ENCODE peak calls at places on chromosomes 6 and 20, in seven cellular contexts. T, B, I, F, Z, L and Q are unnamed samples.

GRCh38 chr20:38180781-38181180 is 15.7 kb upstream of the TGM2 start:
- DNase-seq in T (no peak), B (no peak), I (no peak), F (no peak), Z (no peak), L (peak), Q (peak)

GRCh38 chr6:87484491-87484890 is 11.7 kb downstream of the SLC35A1 start:
- DNase-seq in T (no peak), B (no peak), I (no peak), F (no peak), Z (no peak), L (peak), Q (no peak)

GRCh38 chr6:36577298-36577697 is 16.9 kb upstream of the SRSF3 start:
- DNase-seq in T (no peak), B (no peak), I (peak), F (no peak), Z (no peak), L (peak), Q (peak)

GRCh38 chr6:161273356-161273751 is 507 bp downstream of the AGPAT4 start:
- DNase-seq in T (peak), B (no peak), I (peak), F (no peak), Z (peak), L (peak), Q (peak)

GRCh38 chr20:61932711-61933480 is 132.8 kb downstream of the TAF4 start:
- DNase-seq in T (no peak), B (peak), I (no peak), F (no peak), Z (no peak), L (no peak), Q (no peak)

GRCh38 chr20:25274481-25274880 is 26.6 kb downstream of the PYGB start:
- DNase-seq in T (no peak), B (peak), I (no peak), F (no peak), Z (no peak), L (no peak), Q (no peak)

GRCh38 chr6:13847651-13848050 is 33.3 kb upstream of the MCUR1 start:
- DNase-seq in T (no peak), B (no peak), I (no peak), F (peak), Z (no peak), L (no peak), Q (no peak)

GRCh38 chr20:50723672-50724071 is 7.7 kb upstream of the PARD6B start:
- DNase-seq in T (no peak), B (no peak), I (no peak), F (no peak), Z (no peak), L (no peak), Q (no peak)

GRCh38 chr6:92352130-92352529 is 1067.2 kb downstream of the EPHA7 start:
- DNase-seq in T (no peak), B (no peak), I (no peak), F (no peak), Z (no peak), L (no peak), Q (no peak)

GRCh38 chr20:31710423-31711250 is 12.0 kb downstream of the BCL2L1 start:
- DNase-seq in T (no peak), B (no peak), I (no peak), F (no peak), Z (no peak), L (no peak), Q (no peak)

GRCh38 chr6:2028457-2029038 is 216.9 kb downstream of the GMDS start:
- DNase-seq in T (no peak), B (no peak), I (no peak), F (no peak), Z (no peak), L (no peak), Q (no peak)

GRCh38 chr6:22613695-22614094 is 44.3 kb downstream of the HDGFL1 start:
- DNase-seq in T (no peak), B (no peak), I (peak), F (no peak), Z (no peak), L (no peak), Q (peak)

GRCh38 chr6:111796310-111796918 is 76.8 kb downstream of the FYN start:
- DNase-seq in T (no peak), B (no peak), I (no peak), F (no peak), Z (no peak), L (no peak), Q (no peak)

GRCh38 chr20:4332466-4332865 is 317.1 kb upstream of the RNF24 start:
- DNase-seq in T (no peak), B (no peak), I (no peak), F (no peak), Z (no peak), L (no peak), Q (no peak)

GRCh38 chr6:26249959-26250805 is 114.8 kb upstream of the BTN3A2 start:
- DNase-seq in T (peak), B (peak), I (peak), F (peak), Z (peak), L (peak), Q (peak)

GRCh38 chr6:24658573-24659511 is 7.9 kb downstream of the TDP2 start:
- DNase-seq in T (peak), B (no peak), I (peak), F (peak), Z (no peak), L (peak), Q (peak)

GRCh38 chr20:49706548-49707517 is 6.8 kb downstream of the B4GALT5 start:
- DNase-seq in T (peak), B (no peak), I (no peak), F (no peak), Z (no peak), L (no peak), Q (no peak)
- H2AK5ac ChIP-seq in T (no peak), B (no peak), I (no peak), F (no peak), Z (no peak), L (no peak), Q (no peak)

DNA sequence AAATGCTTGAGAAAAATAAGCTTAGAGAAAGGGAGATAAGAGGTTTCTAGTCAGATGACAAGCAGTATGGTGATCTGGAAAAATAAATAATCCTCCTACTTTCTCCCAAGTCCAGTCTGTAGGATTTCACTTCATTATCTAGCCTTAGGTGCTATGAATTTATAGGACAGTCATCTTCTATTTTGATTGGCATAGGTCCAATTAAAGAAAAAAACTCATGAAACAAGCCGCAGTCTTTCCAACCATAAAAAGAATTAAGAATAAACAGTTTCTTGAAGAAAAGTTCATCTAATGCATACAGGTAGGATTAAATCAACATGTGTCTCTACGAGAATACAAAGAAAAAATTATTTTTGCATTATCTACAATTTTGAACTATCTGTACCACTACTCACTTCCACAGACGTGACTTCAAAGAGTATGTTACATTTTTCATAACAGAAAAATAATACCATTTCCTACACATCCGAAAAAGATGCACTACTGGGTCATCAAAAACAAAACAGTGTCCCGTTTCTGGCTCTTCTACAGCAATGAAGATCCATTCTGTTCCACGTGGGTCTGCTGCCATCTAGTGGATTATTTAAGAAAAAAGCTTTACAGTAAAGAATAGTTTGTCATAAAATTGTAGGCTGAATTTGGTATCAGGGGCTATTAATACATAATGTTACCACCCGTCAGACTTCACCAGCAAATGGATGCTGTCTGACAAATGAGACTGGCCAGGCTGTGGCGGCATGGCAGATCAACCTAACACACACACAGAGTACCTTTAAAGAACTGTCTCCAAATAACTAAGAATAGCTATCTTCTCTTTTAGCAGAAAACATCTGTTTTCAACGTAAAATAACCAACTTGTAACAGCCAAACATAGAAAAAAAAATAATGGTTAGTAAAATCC is 28.9 kb downstream of the STX7 start:
- DNase-seq in T (peak), B (no peak), I (peak), F (no peak), Z (peak), L (peak), Q (peak)
- H2AK5ac ChIP-seq in T (no peak), B (no peak), I (no peak), F (no peak), Z (no peak), L (no peak), Q (no peak)

GRCh38 chr6:11702039-11702795 is 76.4 kb downstream of the ADTRP start:
- DNase-seq in T (no peak), B (no peak), I (peak), F (no peak), Z (no peak), L (no peak), Q (peak)

GRCh38 chr6:11702796-11703130 is 75.8 kb downstream of the ADTRP start:
- DNase-seq in T (no peak), B (no peak), I (no peak), F (no peak), Z (no peak), L (no peak), Q (no peak)

GRCh38 chr6:11705069-11705468 is 73.5 kb downstream of the ADTRP start:
- DNase-seq in T (no peak), B (no peak), I (no peak), F (no peak), Z (no peak), L (no peak), Q (no peak)

GRCh38 chr6:11701568-11701967 is 77.0 kb downstream of the ADTRP start:
- DNase-seq in T (no peak), B (no peak), I (no peak), F (no peak), Z (no peak), L (no peak), Q (no peak)

DNA sequence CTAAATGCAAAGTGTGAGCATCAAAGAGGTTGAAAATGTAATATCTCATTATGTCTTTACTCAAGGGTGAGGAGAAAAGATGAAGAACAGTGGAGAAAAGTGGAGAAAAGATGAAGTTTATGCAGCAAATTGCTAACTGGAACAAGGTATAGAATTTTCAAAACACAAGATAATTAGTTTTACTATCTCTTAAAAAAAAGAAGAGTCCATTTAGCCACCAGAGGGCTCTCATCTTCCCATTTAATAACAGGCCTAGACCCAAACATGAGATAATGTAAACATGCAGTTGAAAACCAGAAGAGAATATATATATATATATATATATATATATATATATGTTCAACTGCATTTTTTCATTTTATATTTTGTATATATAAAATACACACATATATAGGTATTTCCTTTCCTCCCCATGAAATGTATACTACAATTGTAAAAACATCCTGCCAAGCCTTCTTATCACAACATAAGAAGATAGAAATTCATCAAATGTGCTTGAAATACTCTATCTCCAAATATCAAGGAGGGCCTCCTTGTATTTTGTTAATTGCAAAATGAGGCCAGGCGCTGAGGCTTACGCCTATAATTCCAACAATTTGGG is 78.4 kb downstream of the ADTRP start:
- DNase-seq in T (peak), B (no peak), I (peak), F (no peak), Z (no peak), L (peak), Q (peak)
- H2AK5ac ChIP-seq in T (no peak), B (no peak), I (no peak), F (no peak), Z (no peak), L (no peak), Q (no peak)

GRCh38 chr6:98325366-98325765 is 509.0 kb upstream of the POU3F2 start:
- DNase-seq in T (no peak), B (no peak), I (no peak), F (no peak), Z (no peak), L (no peak), Q (no peak)
- H2AK5ac ChIP-seq in T (no peak), B (no peak), I (no peak), F (no peak), Z (no peak), L (no peak), Q (no peak)

GRCh38 chr20:7760261-7761048 is 179.8 kb downstream of the HAO1 start:
- DNase-seq in T (peak), B (no peak), I (peak), F (no peak), Z (no peak), L (no peak), Q (no peak)
- H2AK5ac ChIP-seq in T (no peak), B (no peak), I (no peak), F (no peak), Z (no peak), L (no peak), Q (no peak)

DNA sequence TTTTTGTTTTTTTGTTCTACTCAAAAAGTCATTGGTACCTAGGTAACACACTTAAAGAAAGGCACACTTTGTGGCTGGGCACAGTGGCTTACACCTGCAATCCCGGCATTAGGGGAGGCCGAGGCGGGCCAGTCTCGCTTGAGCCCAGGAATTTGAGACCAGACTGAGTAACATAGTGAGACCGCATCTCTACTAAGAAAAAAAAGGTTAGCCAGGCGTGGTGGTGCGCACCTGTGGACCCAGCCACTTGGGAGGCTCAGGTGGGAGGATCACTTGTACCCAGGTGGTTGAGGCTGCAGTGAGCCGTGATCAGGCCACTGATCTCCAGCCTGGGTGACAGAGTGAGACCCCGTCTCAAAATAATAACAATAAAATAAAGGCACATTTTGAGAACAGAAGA is 67.4 kb upstream of the BHLHE23 start:
- DNase-seq in T (no peak), B (no peak), I (no peak), F (no peak), Z (no peak), L (no peak), Q (no peak)
- H2AK5ac ChIP-seq in T (no peak), B (no peak), I (no peak), F (no peak), Z (no peak), L (no peak), Q (no peak)

GRCh38 chr6:34701199-34701598 is 4.6 kb upstream of the ILRUN start:
- DNase-seq in T (no peak), B (no peak), I (no peak), F (no peak), Z (no peak), L (no peak), Q (no peak)
- H2AK5ac ChIP-seq in T (no peak), B (no peak), I (no peak), F (no peak), Z (no peak), L (no peak), Q (no peak)

GRCh38 chr6:147099974-147100373 is 104.2 kb upstream of the STXBP5 start:
- DNase-seq in T (no peak), B (no peak), I (peak), F (no peak), Z (no peak), L (peak), Q (peak)
- H2AK5ac ChIP-seq in T (no peak), B (no peak), I (no peak), F (no peak), Z (no peak), L (no peak), Q (no peak)